ENCODE peak calls at places on chromosome 2, in ten cellular contexts. F is heart right ventricle, L is astrocyte of the cerebellum, D is fibroblast of pulmonary artery, M is right cardiac atrium, U is astrocyte, J is mesendoderm, O is cardiac fibroblast, K is WERI-Rb-1, X is heart left ventricle. Q is an unnamed sample.

GRCh38 chr2:233928594-233929351 is 11.6 kb downstream of the TRPM8 start:
- DNase-seq in F (no peak), L (no peak), D (peak; percentile 42), M (no peak), U (no peak), J (peak; percentile 38), O (peak; percentile 52), K (peak; percentile 64), X (no peak), Q (peak; percentile 84)

GRCh38 chr2:18833941-18834340 is 244.6 kb upstream of the NT5C1B start:
- DNase-seq in F (no peak), L (no peak), D (no peak), M (no peak), U (no peak), J (no peak), O (no peak), K (no peak), X (no peak), Q (no peak)

GRCh38 chr2:62334440-62335058 is 138.6 kb downstream of the B3GNT2 start:
- DNase-seq in F (no peak), L (no peak), D (no peak), M (no peak), U (no peak), J (no peak), O (no peak), K (no peak), X (no peak), Q (no peak)

GRCh38 chr2:149075868-149076267 is 37.4 kb downstream of the LYPD6B start:
- DNase-seq in F (no peak), L (no peak), D (no peak), M (no peak), U (no peak), J (no peak), O (no peak), K (no peak), X (no peak), Q (no peak)

GRCh38 chr2:75047907-75048625 is 89.6 kb downstream of the POLE4 start:
- DNase-seq in F (no peak), L (no peak), D (peak; percentile 67), M (no peak), U (peak; percentile 63), J (no peak), O (peak; percentile 80), K (no peak), X (no peak), Q (no peak)

GRCh38 chr2:175605989-175606841 is 395.9 kb downstream of the LNPK start:
- DNase-seq in F (no peak), L (no peak), D (no peak), M (no peak), U (no peak), J (no peak), O (no peak), K (no peak), X (no peak), Q (peak; percentile 36)

GRCh38 chr2:209476367-209477191 is 52.7 kb downstream of the MAP2 start:
- DNase-seq in F (no peak), L (peak; percentile 99), D (peak; percentile 94), M (no peak), U (peak; percentile 82), J (no peak), O (peak; percentile 95), K (no peak), X (no peak), Q (no peak)

GRCh38 chr2:186980787-186981550 is 132.0 kb upstream of the ZSWIM2 start:
- DNase-seq in F (no peak), L (no peak), D (no peak), M (no peak), U (no peak), J (no peak), O (no peak), K (no peak), X (no peak), Q (no peak)

GRCh38 chr2:7083580-7084509 is 166.6 kb downstream of the RNF144A start:
- DNase-seq in F (no peak), L (peak; percentile 11), D (peak; percentile 60), M (no peak), U (peak; percentile 18), J (peak; percentile 78), O (peak; percentile 55), K (peak; percentile 53), X (no peak), Q (peak; percentile 79)

GRCh38 chr2:37742286-37742685 is 70.8 kb upstream of the CDC42EP3 start:
- DNase-seq in F (no peak), L (no peak), D (peak; percentile 35), M (no peak), U (peak; percentile 47), J (no peak), O (peak; percentile 22), K (peak; percentile 71), X (no peak), Q (no peak)

DNA sequence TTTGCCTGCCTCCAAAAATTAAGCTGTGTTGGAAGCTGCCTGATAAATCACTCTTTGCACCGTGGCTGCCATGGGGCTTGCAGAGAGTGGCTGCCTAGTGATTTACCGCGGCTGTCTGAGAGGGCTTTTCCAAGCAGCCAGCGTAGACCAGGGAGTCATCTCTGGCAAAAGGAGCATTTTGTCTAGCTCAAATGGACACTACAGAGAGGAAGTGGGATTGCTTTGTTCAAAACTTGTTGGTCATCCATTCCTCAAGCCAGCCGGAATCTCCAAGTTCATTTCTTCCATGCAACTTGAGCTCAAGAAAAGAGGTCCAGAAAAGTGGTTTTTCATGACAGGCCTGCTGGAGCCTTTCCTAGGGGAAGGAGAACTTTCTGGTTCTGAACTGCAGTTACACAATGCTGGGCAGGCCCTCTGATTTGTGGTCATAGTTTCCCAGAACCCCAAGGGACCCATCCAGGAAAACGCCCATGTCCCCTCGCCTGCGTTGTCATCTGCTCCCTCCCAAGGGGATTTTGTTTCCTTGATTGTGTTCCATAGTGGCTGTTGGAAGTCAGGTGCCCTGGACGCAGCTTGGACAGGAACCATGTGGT is 108.1 kb downstream of the TRIB2 start:
- DNase-seq in F (peak; percentile 57), L (no peak), D (no peak), M (peak; percentile 86), U (peak; percentile 58), J (no peak), O (peak; percentile 47), K (no peak), X (peak; percentile 86), Q (no peak)
- H3K4me3 ChIP-seq in F (no peak overlapping the region), L (no peak overlapping the region), D (no peak overlapping the region), M (no peak overlapping the region), U (no peak overlapping the region), J (no peak overlapping the region), O (no peak overlapping the region), K (no peak overlapping the region), X (no peak overlapping the region), Q (no peak overlapping the region)

DNA sequence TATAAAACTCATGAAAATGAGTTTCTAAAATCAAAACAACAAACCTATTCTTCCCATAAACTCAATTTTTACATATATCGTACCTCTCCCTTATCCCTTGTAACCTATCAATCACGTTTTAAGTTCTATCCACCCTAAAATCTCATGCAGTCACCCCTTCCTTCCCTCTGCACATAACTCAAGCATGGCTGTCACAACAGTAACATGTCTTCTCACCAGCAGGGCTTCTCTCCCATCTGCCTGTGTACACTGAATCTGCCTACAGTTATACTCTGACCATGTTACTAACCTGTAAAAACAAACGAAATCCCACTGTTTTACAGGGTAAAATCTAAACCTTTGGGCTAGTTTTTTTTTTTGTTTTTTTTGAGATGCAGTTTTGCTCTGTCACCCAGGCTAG is 68.2 kb downstream of the MAP4K3 start:
- DNase-seq in F (no peak), L (no peak), D (no peak), M (no peak), U (no peak), J (no peak), O (no peak), K (no peak), X (no peak), Q (no peak)
- H3K4me3 ChIP-seq in F (no peak overlapping the region), L (no peak overlapping the region), D (no peak overlapping the region), M (no peak overlapping the region), U (no peak overlapping the region), J (no peak overlapping the region), O (no peak overlapping the region), K (no peak overlapping the region), X (no peak overlapping the region), Q (no peak overlapping the region)

GRCh38 chr2:240551288-240551687 is 6.5 kb downstream of the ANKMY1 start:
- DNase-seq in F (no peak), L (no peak), D (no peak), M (no peak), U (no peak), J (no peak), O (no peak), K (no peak), X (no peak), Q (no peak)
- H3K4me3 ChIP-seq in F (no peak overlapping the region), L (no peak overlapping the region), D (no peak overlapping the region), M (no peak overlapping the region), U (no peak overlapping the region), J (no peak overlapping the region), O (no peak overlapping the region), K (no peak overlapping the region), X (no peak overlapping the region), Q (no peak overlapping the region)

GRCh38 chr2:144514731-144515424 is 5.0 kb downstream of the ZEB2 start:
- DNase-seq in F (peak; percentile 31), L (no peak), D (no peak), M (peak; percentile 70), U (no peak), J (no peak), O (no peak), K (no peak), X (peak; percentile 41), Q (no peak)

GRCh38 chr2:144511945-144512344 is 8.0 kb downstream of the ZEB2 start:
- DNase-seq in F (no peak), L (no peak), D (no peak), M (no peak), U (no peak), J (no peak), O (no peak), K (no peak), X (no peak), Q (no peak)

GRCh38 chr2:144515425-144515693 is 4.6 kb downstream of the ZEB2 start:
- DNase-seq in F (no peak), L (no peak), D (no peak), M (no peak), U (no peak), J (no peak), O (no peak), K (no peak), X (no peak), Q (no peak)

GRCh38 chr2:144512421-144513272 is 7.3 kb downstream of the ZEB2 start:
- DNase-seq in F (no peak), L (no peak), D (no peak), M (no peak), U (no peak), J (no peak), O (no peak), K (no peak), X (no peak), Q (no peak)

DNA sequence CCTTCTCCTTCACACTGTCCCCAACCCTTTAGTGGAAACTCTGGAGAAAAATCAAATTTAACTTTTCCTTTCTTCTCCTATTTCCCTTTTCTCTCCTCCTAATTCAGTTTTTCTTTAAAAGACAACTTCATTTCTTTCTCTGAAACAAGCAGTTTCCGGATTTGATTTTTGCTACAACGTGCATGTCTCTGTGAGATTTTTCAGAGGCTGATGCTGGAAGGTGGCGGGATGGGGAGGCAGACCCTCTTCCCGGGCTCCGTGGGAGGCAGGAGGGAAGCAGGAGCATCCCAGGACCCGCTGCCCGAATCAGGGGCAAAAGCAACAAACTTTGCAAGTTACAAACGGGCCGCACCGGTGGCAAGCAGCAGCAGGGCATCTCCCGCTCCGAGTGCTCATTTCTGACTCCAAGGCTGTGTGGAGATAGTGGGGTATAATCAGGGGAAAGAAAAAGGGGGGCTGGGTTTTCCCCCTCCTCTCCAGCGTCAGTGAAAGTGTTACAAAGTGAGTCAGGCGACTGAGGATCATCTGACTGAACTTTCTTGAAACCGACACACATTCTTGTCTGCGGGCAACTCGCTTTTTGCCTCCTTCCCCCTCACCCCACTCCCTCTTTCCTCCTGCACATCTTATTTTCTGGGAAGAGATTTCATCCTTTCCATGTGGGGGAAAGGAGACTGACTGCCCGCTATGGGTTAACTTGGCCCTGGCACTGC is 6.4 kb downstream of the ZEB2 start:
- DNase-seq in F (peak; percentile 25), L (no peak), D (peak; percentile 80), M (no peak), U (peak; percentile 88), J (peak; percentile 65), O (peak; percentile 92), K (no peak), X (peak; percentile 41), Q (peak; percentile 64)
- H3K4me3 ChIP-seq in F (peak overlapping the region; percentile 77), L (peak overlapping the region; percentile 32), D (peak overlapping the region; percentile 86), M (peak overlapping the region; percentile 98), U (peak overlapping the region; percentile 43), J (no peak overlapping the region), O (peak overlapping the region; percentile 35), K (no peak overlapping the region), X (peak overlapping the region; percentile 86), Q (no peak overlapping the region)

Q was measured in endodermal cell.